ENCODE peak calls at places on chromosomes 4 and X, in four cellular contexts. One of them, this sample, is unnamed.

GRCh38 chr4:4182835-4183568 is 43.7 kb downstream of the OTOP1 start:
- DNase-seq in IMR-90: no peak
- DNase-seq in GM23248: peak; percentile 27
- DNase-seq in mesendoderm: peak; percentile 45
- DNase-seq in this sample: peak; percentile 7

GRCh38 chr4:25795566-25796454 is 67.0 kb downstream of the SEL1L3 start:
- DNase-seq in IMR-90: peak; percentile 83
- DNase-seq in GM23248: peak; percentile 95
- DNase-seq in mesendoderm: peak; percentile 97
- DNase-seq in this sample: peak; percentile 76

GRCh38 chr4:20603671-20604313 is 96.5 kb upstream of the PACRGL start:
- DNase-seq in IMR-90: peak; percentile 83
- DNase-seq in GM23248: peak; percentile 73
- DNase-seq in mesendoderm: no peak
- DNase-seq in this sample: peak; percentile 87

GRCh38 chr4:57109847-57110634 is at the start of gene IGFBP7:
- DNase-seq in IMR-90: no peak
- DNase-seq in GM23248: peak; percentile 79
- DNase-seq in mesendoderm: no peak
- DNase-seq in this sample: peak; percentile 84

GRCh38 chrX:39907964-39908616 is 189.7 kb downstream of the BCOR start:
- DNase-seq in GM23248: peak; percentile 94
- DNase-seq in mesendoderm: peak; percentile 93
- DNase-seq in IMR-90: peak; percentile 95
- DNase-seq in this sample: peak; percentile 87

GRCh38 chr4:109111031-109111430 is 191.4 kb downstream of the COL25A1 start:
- DNase-seq in IMR-90: no peak
- DNase-seq in mesendoderm: no peak
- DNase-seq in GM23248: no peak
- DNase-seq in this sample: no peak

GRCh38 chr4:121692261-121692660 is 4.5 kb downstream of the ANXA5 start:
- DNase-seq in IMR-90: no peak
- DNase-seq in GM23248: no peak
- DNase-seq in mesendoderm: no peak
- DNase-seq in this sample: no peak

GRCh38 chr4:180058731-180059215 is 2184.4 kb upstream of the TENM3 start:
- DNase-seq in mesendoderm: peak; percentile 87
- DNase-seq in GM23248: peak; percentile 44
- DNase-seq in IMR-90: peak; percentile 44
- DNase-seq in this sample: peak; percentile 92

GRCh38 chrX:140983730-140984129 is 18.7 kb upstream of the SPANXB1 start:
- DNase-seq in GM23248: no peak
- DNase-seq in mesendoderm: no peak
- DNase-seq in IMR-90: no peak
- DNase-seq in this sample: no peak

GRCh38 chrX:117508021-117508420 is 608.6 kb downstream of the KLHL13 start:
- DNase-seq in GM23248: no peak
- DNase-seq in mesendoderm: no peak
- DNase-seq in IMR-90: no peak
- DNase-seq in this sample: no peak

GRCh38 chr4:8905773-8906667 is 34.4 kb upstream of the HMX1 start:
- DNase-seq in mesendoderm: no peak
- DNase-seq in IMR-90: no peak
- DNase-seq in GM23248: no peak
- DNase-seq in this sample: no peak

GRCh38 chrX:25531096-25531495 is 515.3 kb upstream of the ARX start:
- DNase-seq in IMR-90: peak; percentile 41
- DNase-seq in GM23248: no peak
- DNase-seq in mesendoderm: no peak
- DNase-seq in this sample: peak; percentile 3

GRCh38 chr4:44434247-44434646 is 14.4 kb downstream of the KCTD8 start:
- DNase-seq in mesendoderm: no peak
- DNase-seq in IMR-90: no peak
- DNase-seq in GM23248: no peak
- DNase-seq in this sample: no peak

GRCh38 chr4:184746532-184746870 is 12.6 kb upstream of the CENPU start:
- DNase-seq in GM23248: peak; percentile 74
- DNase-seq in IMR-90: peak; percentile 82
- DNase-seq in mesendoderm: peak; percentile 79
- DNase-seq in this sample: peak; percentile 81

GRCh38 chr4:15584785-15585184 is 70.4 kb downstream of the FBXL5 start:
- DNase-seq in GM23248: no peak
- DNase-seq in mesendoderm: no peak
- DNase-seq in IMR-90: no peak
- DNase-seq in this sample: no peak

GRCh38 chr4:52743444-52744019 is 7.7 kb downstream of the ERVMER34-1 start:
- DNase-seq in mesendoderm: peak; percentile 57
- DNase-seq in GM23248: no peak
- DNase-seq in IMR-90: no peak
- DNase-seq in this sample: no peak

GRCh38 chrX:119622356-119623232 is 16.4 kb upstream of the NKRF start:
- DNase-seq in IMR-90: peak; percentile 79
- DNase-seq in GM23248: peak; percentile 9
- DNase-seq in mesendoderm: no peak
- DNase-seq in this sample: peak; percentile 31

GRCh38 chr4:113411496-113411938 is 350.0 kb downstream of the CAMK2D start:
- DNase-seq in GM23248: peak; percentile 87
- DNase-seq in IMR-90: peak; percentile 97
- DNase-seq in mesendoderm: no peak
- DNase-seq in this sample: peak; percentile 84

GRCh38 chr4:156237192-156237591 is 283.5 kb upstream of the CTSO start:
- DNase-seq in GM23248: no peak
- DNase-seq in mesendoderm: no peak
- DNase-seq in IMR-90: no peak
- DNase-seq in this sample: no peak

GRCh38 chrX:5415738-5416137 is 812.9 kb downstream of the NLGN4X start:
- DNase-seq in IMR-90: no peak
- DNase-seq in mesendoderm: no peak
- DNase-seq in GM23248: no peak
- DNase-seq in this sample: no peak

GRCh38 chr4:98394134-98394533 is 132.9 kb downstream of the RAP1GDS1 start:
- DNase-seq in IMR-90: peak; percentile 53
- DNase-seq in GM23248: no peak
- DNase-seq in mesendoderm: no peak
- DNase-seq in this sample: no peak

GRCh38 chrX:3345281-3346081 is 971 bp downstream of the MXRA5 start:
- DNase-seq in IMR-90: no peak
- DNase-seq in GM23248: peak; percentile 72
- DNase-seq in mesendoderm: peak; percentile 78
- DNase-seq in this sample: peak; percentile 62

GRCh38 chrX:154374361-154375155 is at the start of gene FLNA:
- DNase-seq in mesendoderm: peak; percentile 51
- DNase-seq in GM23248: peak; percentile 51
- DNase-seq in IMR-90: no peak
- DNase-seq in this sample: peak; percentile 59

GRCh38 chr4:74378573-74378972 is 13.6 kb downstream of the EREG start:
- DNase-seq in IMR-90: peak; percentile 35
- DNase-seq in GM23248: peak; percentile 23
- DNase-seq in mesendoderm: no peak
- DNase-seq in this sample: no peak
- H3K36me3 ChIP-seq in IMR-90: no peaks in the 10 kb centered on the region
- H3K36me3 ChIP-seq in GM23248: no peaks in the 10 kb centered on the region
- H3K36me3 ChIP-seq in mesendoderm: no peaks in the 10 kb centered on the region
- H3K36me3 ChIP-seq in this sample: no peaks in the 10 kb centered on the region

GRCh38 chr4:139576219-139576618 is 20.2 kb upstream of the SETD7 start:
- DNase-seq in GM23248: no peak
- DNase-seq in mesendoderm: no peak
- DNase-seq in IMR-90: peak; percentile 60
- DNase-seq in this sample: no peak
- H3K9ac ChIP-seq in GM23248: no peak overlapping the region
- H3K9ac ChIP-seq in mesendoderm: no peak overlapping the region
- H3K9ac ChIP-seq in IMR-90: no peak overlapping the region
- H3K9ac ChIP-seq in this sample: no peak overlapping the region

DNA sequence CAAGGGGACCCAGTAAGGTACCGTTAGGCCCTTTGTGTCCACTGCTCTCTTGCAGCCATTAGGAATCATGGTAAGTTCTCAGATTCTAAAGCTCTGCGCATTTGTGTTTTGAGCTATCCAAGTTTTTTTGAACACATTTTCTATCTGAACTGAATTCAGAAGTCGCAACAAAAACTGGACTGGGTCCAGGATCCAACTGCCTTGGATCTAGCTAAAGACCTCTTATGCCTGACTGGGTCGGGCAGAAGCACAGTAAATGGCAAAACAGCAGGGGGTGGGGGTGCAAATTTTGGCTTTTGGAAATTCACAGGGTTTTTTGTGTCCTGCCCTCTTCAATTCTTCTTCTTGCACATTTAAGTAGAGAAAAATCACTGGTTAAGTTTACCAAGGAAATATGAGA is 30.0 kb downstream of the RCHY1 start:
- DNase-seq in GM23248: no peak
- DNase-seq in IMR-90: no peak
- DNase-seq in mesendoderm: no peak
- DNase-seq in this sample: no peak
- H3K36me3 ChIP-seq in GM23248: peaks cover 56% of the 10 kb centered on the region
- H3K36me3 ChIP-seq in IMR-90: peaks cover 14% of the 10 kb centered on the region
- H3K36me3 ChIP-seq in mesendoderm: peaks cover 2% of the 10 kb centered on the region
- H3K36me3 ChIP-seq in this sample: peaks cover 72% of the 10 kb centered on the region

GRCh38 chr4:88698539-88698938 is 910 bp upstream of the NAP1L5 start:
- DNase-seq in IMR-90: no peak
- DNase-seq in GM23248: no peak
- DNase-seq in mesendoderm: peak; percentile 44
- DNase-seq in this sample: no peak

GRCh38 chr4:88696620-88697019 is 1.0 kb downstream of the NAP1L5 start:
- DNase-seq in mesendoderm: no peak
- DNase-seq in GM23248: peak; percentile 54
- DNase-seq in IMR-90: peak; percentile 23
- DNase-seq in this sample: peak; percentile 23

GRCh38 chr4:88693792-88694191 is 3.8 kb downstream of the NAP1L5 start:
- DNase-seq in GM23248: no peak
- DNase-seq in mesendoderm: no peak
- DNase-seq in IMR-90: no peak
- DNase-seq in this sample: no peak

GRCh38 chr4:88697113-88697512 is 516 bp downstream of the NAP1L5 start:
- DNase-seq in mesendoderm: no peak
- DNase-seq in GM23248: peak; percentile 59
- DNase-seq in IMR-90: peak; percentile 52
- DNase-seq in this sample: peak; percentile 65

GRCh38 chr4:88697588-88698329 is at the start of gene NAP1L5:
- DNase-seq in GM23248: peak; percentile 80
- DNase-seq in mesendoderm: peak; percentile 63
- DNase-seq in IMR-90: peak; percentile 85
- DNase-seq in this sample: peak; percentile 72
- H3K9ac ChIP-seq in GM23248: peak within 1 kb of the TSS; percentile 83
- H3K9ac ChIP-seq in mesendoderm: peak within 1 kb of the TSS; percentile 9
- H3K9ac ChIP-seq in IMR-90: peak within 1 kb of the TSS; percentile 44
- H3K9ac ChIP-seq in this sample: peak within 1 kb of the TSS; percentile 81

GRCh38 chr4:158861281-158861680 is 92.5 kb downstream of the FNIP2 start:
- DNase-seq in GM23248: no peak
- DNase-seq in mesendoderm: no peak
- DNase-seq in IMR-90: no peak
- DNase-seq in this sample: no peak
- H3K36me3 ChIP-seq in GM23248: peaks cover 14% of the 10 kb centered on the region
- H3K36me3 ChIP-seq in mesendoderm: no peaks in the 10 kb centered on the region
- H3K36me3 ChIP-seq in IMR-90: peaks cover 13% of the 10 kb centered on the region
- H3K36me3 ChIP-seq in this sample: peaks cover 55% of the 10 kb centered on the region

GRCh38 chr4:157992038-157992706 is 180.7 kb downstream of the GASK1B start:
- DNase-seq in GM23248: peak; percentile 78
- DNase-seq in mesendoderm: peak; percentile 55
- DNase-seq in IMR-90: peak; percentile 77
- DNase-seq in this sample: peak; percentile 94
- H3K9ac ChIP-seq in GM23248: peak overlapping the region; percentile 66
- H3K9ac ChIP-seq in mesendoderm: no peak overlapping the region
- H3K9ac ChIP-seq in IMR-90: no peak overlapping the region
- H3K9ac ChIP-seq in this sample: peak overlapping the region; percentile 78

This sample was measured in adipocyte.